ENCODE peak calls at places on chromosomes 12 and 14, in seven cellular contexts. Z is fibroblast of the aortic adventitia; B is HFF-Myc; V is vagina; T is cardiac fibroblast; Q is CD8-positive, alpha-beta T cell; C is GM23338. A is an unnamed sample.

GRCh38 chr14:24310666-24311604 is at the start of gene LTB4R:
- DNase-seq in V (no peak), T (peak), C (peak), Q (peak), B (no peak), Z (peak), A (no peak)

GRCh38 chr14:74089251-74090020 is 4.7 kb downstream of the LIN52 start:
- DNase-seq in Q (no peak), B (no peak), T (no peak), C (no peak), V (no peak), Z (no peak), A (no peak)

GRCh38 chr12:131845121-131845520 is 16.9 kb downstream of the MMP17 start:
- DNase-seq in T (no peak), V (no peak), Q (no peak), C (no peak), B (no peak), Z (no peak), A (no peak)

GRCh38 chr12:124501080-124501642 is 66.3 kb downstream of the NCOR2 start:
- DNase-seq in Z (no peak), Q (no peak), B (no peak), V (no peak), T (no peak), C (no peak), A (no peak)

GRCh38 chr12:106885026-106885425 is 70.7 kb upstream of the TMEM263 start:
- DNase-seq in Z (no peak), T (no peak), Q (no peak), B (no peak), V (no peak), C (no peak), A (no peak)

GRCh38 chr12:1590083-1590979 is 4.0 kb downstream of the FBXL14 start:
- DNase-seq in T (peak), B (no peak), Z (peak), V (no peak), Q (no peak), C (peak), A (no peak)

GRCh38 chr14:55129428-55130193 is 559 bp downstream of the LGALS3 start:
- DNase-seq in V (peak), T (peak), B (no peak), C (peak), Z (peak), Q (peak), A (no peak)

GRCh38 chr14:73753887-73754880 is 40.0 kb upstream of the PNMA1 start:
- DNase-seq in T (peak), Z (no peak), B (no peak), Q (no peak), C (no peak), V (no peak), A (no peak)

GRCh38 chr12:131141483-131141882 is 187.8 kb downstream of the ADGRD1 start:
- DNase-seq in B (no peak), Z (no peak), V (no peak), C (no peak), Q (peak), T (no peak), A (no peak)

GRCh38 chr14:51533160-51533559 is 118.5 kb upstream of the FRMD6 start:
- DNase-seq in Z (peak), B (peak), C (no peak), V (no peak), Q (no peak), T (peak), A (peak)

GRCh38 chr14:66228267-66228970 is 257.8 kb upstream of the CCDC196 start:
- DNase-seq in Q (no peak), Z (peak), V (no peak), B (peak), C (no peak), T (peak), A (no peak)

GRCh38 chr12:120884644-120885043 is 19.5 kb downstream of the SPPL3 start:
- DNase-seq in T (no peak), B (no peak), V (no peak), Q (no peak), C (no peak), Z (no peak), A (no peak)

GRCh38 chr14:82313889-82314288 is 780.2 kb upstream of the SEL1L start:
- DNase-seq in T (no peak), C (no peak), Z (no peak), B (no peak), Q (no peak), V (no peak), A (no peak)

GRCh38 chr12:102958073-102958829 is 777 bp downstream of the ASCL1 start:
- DNase-seq in C (peak), Q (no peak), T (peak), V (no peak), B (no peak), Z (no peak), A (no peak)

GRCh38 chr12:89129471-89129870 is 222.8 kb downstream of the DUSP6 start:
- DNase-seq in V (no peak), B (no peak), Q (no peak), Z (no peak), C (no peak), T (no peak), A (no peak)

GRCh38 chr12:5379737-5380496 is 52.0 kb upstream of the NTF3 start:
- DNase-seq in C (no peak), Q (no peak), B (no peak), V (no peak), T (no peak), Z (no peak), A (no peak)

GRCh38 chr14:94174622-94175402 is 690 bp downstream of the PPP4R4 start:
- DNase-seq in Q (peak), T (no peak), C (peak), B (no peak), Z (no peak), V (no peak), A (no peak)
- H3K4me3 ChIP-seq in Q (peak), T (peak), C (peak), B (peak), Z (peak), V (peak), A (peak)

DNA sequence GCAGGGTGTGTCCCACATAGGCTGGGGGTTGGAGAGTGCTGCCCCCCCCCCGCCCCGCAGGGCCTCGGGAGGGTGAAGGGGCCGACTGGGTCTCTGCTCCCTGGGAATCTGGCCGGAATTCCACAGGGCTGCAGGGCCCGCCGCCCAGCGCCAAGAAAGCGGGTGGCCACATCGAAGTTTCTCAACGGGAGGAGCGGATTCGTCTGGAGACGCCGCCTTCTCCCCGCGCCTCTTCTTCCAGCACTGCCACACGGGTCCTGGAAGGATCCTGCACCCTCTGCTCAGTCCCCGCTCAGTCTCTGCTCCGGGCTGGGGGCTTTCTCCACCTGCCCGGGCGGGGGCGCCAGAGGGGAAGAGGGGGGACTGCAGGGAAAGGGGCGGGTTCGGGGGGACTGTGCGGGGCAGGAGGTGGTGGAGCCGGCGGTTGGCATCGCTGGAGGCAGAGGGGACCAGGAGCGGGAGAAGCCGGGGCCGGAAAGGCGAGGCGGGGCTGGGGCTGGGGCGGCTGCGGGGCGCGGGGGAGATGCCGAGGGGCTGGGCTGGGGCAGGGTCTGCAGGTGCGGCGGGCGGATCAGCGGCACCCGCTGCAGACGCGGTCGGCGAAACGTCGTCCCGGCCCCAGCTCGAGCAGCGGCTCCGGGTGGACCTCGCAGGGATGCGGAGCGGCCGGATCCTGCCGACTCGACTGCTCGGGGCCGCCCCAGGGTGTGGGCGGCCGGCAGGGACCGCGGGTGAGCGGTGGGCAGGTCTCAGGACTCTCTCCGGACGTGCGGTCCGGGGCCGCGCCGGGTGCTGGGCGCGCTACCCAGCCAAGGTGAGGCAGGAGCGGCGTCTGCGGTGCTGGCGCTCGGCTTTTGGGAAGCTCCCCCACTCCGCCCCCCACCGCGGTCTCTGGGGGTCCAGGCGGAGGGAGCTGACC is 811.4 kb upstream of the TMEM132C start:
- DNase-seq in B (no peak), Z (no peak), Q (no peak), T (no peak), V (no peak), C (peak), A (no peak)
- TF ChIP-seq CTCF in B (no peak), Z (no peak), Q (no peak), T (no peak), V (no peak), C (peak), A (peak)

GRCh38 chr14:22418631-22419030 is 170.4 kb downstream of the DAD1 start:
- DNase-seq in V (no peak), Q (no peak), C (no peak), T (no peak), B (no peak), Z (no peak), A (no peak)
- H3K4me3 ChIP-seq in V (no peak), Q (no peak), C (no peak), T (no peak), B (no peak), Z (no peak), A (no peak)

GRCh38 chr12:6868211-6869048 is 1.1 kb downstream of the TPI1 start:
- DNase-seq in Z (no peak), V (no peak), T (peak), B (no peak), C (no peak), Q (no peak), A (no peak)
- TF ChIP-seq CTCF in Z (peak), V (no peak), T (peak), B (peak), C (peak), Q (no peak), A (peak)